ENCODE peak calls at places on chromosomes 13 and 19, in five cellular contexts. L is adrenal gland, F is SW480, Y is renal cortical epithelial cell, Q is COR-L47. G is an unnamed sample.

GRCh38 chr19:38977445-38978314 is 2.1 kb upstream of the FBXO17 start:
- DNase-seq in L (no peak), F (no peak), Y (peak), Q (no peak), G (no peak)

GRCh38 chr13:46668302-46668720 is 115.3 kb downstream of the LRCH1 start:
- DNase-seq in L (peak), F (no peak), Y (peak), Q (no peak), G (peak)

GRCh38 chr13:41315466-41316047 is 4.5 kb downstream of the NAA16 start:
- DNase-seq in L (no peak), F (no peak), Y (peak), Q (no peak), G (no peak)

GRCh38 chr19:2820112-2820702 is 539 bp downstream of the ZNF554 start:
- DNase-seq in L (peak), F (no peak), Y (no peak), Q (no peak), G (no peak)

GRCh38 chr13:29977721-29978120 is 127.3 kb upstream of the UBL3 start:
- DNase-seq in L (no peak), F (no peak), Y (no peak), Q (no peak), G (no peak)

GRCh38 chr13:46211116-46211515 is 612 bp upstream of the LRRC63 start:
- DNase-seq in L (no peak), F (no peak), Y (no peak), Q (peak), G (no peak)

GRCh38 chr19:50739841-50740426 is 16.8 kb downstream of the CLEC11A start:
- DNase-seq in L (no peak), F (no peak), Y (no peak), Q (no peak), G (no peak)

GRCh38 chr19:3881272-3882040 is 971 bp downstream of the ATCAY start:
- DNase-seq in L (no peak), F (no peak), Y (no peak), Q (peak), G (no peak)

GRCh38 chr13:89726690-89727435 is 1620.6 kb upstream of the MIR17HG start:
- DNase-seq in L (no peak), F (no peak), Y (peak), Q (peak), G (no peak)

GRCh38 chr19:4582980-4583842 is 23.7 kb upstream of the SEMA6B start:
- DNase-seq in L (peak), F (peak), Y (peak), Q (no peak), G (no peak)

GRCh38 chr19:33805313-33805712 is 8.6 kb downstream of the KCTD15 start:
- DNase-seq in L (no peak), F (no peak), Y (no peak), Q (no peak), G (no peak)

GRCh38 chr13:39773833-39774232 is 118.4 kb downstream of the COG6 start:
- DNase-seq in L (no peak), F (no peak), Y (no peak), Q (no peak), G (no peak)

GRCh38 chr19:37309834-37310575 is 60.9 kb upstream of the ZNF527 start:
- DNase-seq in L (no peak), F (no peak), Y (no peak), Q (peak), G (no peak)

GRCh38 chr13:112474869-112475268 is 98.7 kb downstream of the SPACA7 start:
- DNase-seq in L (no peak), F (no peak), Y (no peak), Q (no peak), G (no peak)

GRCh38 chr13:44388427-44388826 is 14.8 kb downstream of the SERP2 start:
- DNase-seq in L (no peak), F (no peak), Y (no peak), Q (no peak), G (no peak)

GRCh38 chr19:31147234-31147633 is 202.0 kb downstream of the TSHZ3 start:
- DNase-seq in L (no peak), F (no peak), Y (no peak), Q (no peak), G (peak)

GRCh38 chr19:10863107-10863700 is 8.1 kb upstream of the CARM1 start:
- DNase-seq in L (no peak), F (no peak), Y (peak), Q (no peak), G (no peak)

GRCh38 chr13:40292108-40292507 is 374.3 kb downstream of the FOXO1 start:
- DNase-seq in L (no peak), F (no peak), Y (no peak), Q (no peak), G (no peak)

GRCh38 chr13:51645154-51645650 is 60.9 kb downstream of the WDFY2 start:
- DNase-seq in L (no peak), F (no peak), Y (peak), Q (no peak), G (no peak)

GRCh38 chr19:8585894-8586750 is 8.9 kb upstream of the MYO1F start:
- DNase-seq in L (peak), F (peak), Y (no peak), Q (no peak), G (no peak)

GRCh38 chr13:113903361-113903760 is 39.5 kb upstream of the GAS6 start:
- DNase-seq in L (peak), F (no peak), Y (no peak), Q (no peak), G (peak)

GRCh38 chr19:14563590-14563926 is 8.3 kb downstream of the NDUFB7 start:
- DNase-seq in L (no peak), F (no peak), Y (no peak), Q (no peak), G (peak)

GRCh38 chr19:1401138-1401888 is at the start of gene GAMT:
- DNase-seq in L (no peak), F (no peak), Y (no peak), Q (peak), G (no peak)

GRCh38 chr13:107867701-107868661 is 347.4 kb downstream of the LIG4 start:
- DNase-seq in L (no peak), F (no peak), Y (no peak), Q (peak), G (peak)

GRCh38 chr19:18470153-18470552 is 32.2 kb upstream of the ISYNA1 start:
- DNase-seq in L (no peak), F (no peak), Y (no peak), Q (no peak), G (peak)

GRCh38 chr19:289651-290538 is 1.3 kb downstream of the PLPP2 start:
- DNase-seq in L (peak), F (peak), Y (peak), Q (peak), G (no peak)

GRCh38 chr13:108700421-108701170 is 71.2 kb downstream of the MYO16 start:
- DNase-seq in L (no peak), F (no peak), Y (peak), Q (no peak), G (no peak)

GRCh38 chr19:1249298-1249989 is 1.1 kb downstream of the MIDN start:
- DNase-seq in L (peak), F (peak), Y (peak), Q (peak), G (peak)

GRCh38 chr13:79393564-79394249 is 12.3 kb downstream of the RBM26 start:
- DNase-seq in L (no peak), F (no peak), Y (peak), Q (no peak), G (peak)

GRCh38 chr13:97727991-97728390 is 225.5 kb upstream of the IPO5 start:
- DNase-seq in L (no peak), F (no peak), Y (no peak), Q (no peak), G (no peak)